ENCODE peak calls at places on chromosomes 12 and 14, in ten cellular contexts. I is tibial nerve, B is transverse colon, Y is H1, N is suprapubic skin, F is stomach, C is A549, J is K562, G is ovary, Z is esophagus muscularis mucosa. V is an unnamed sample.

GRCh38 chr12:3229577-3229976 is 152.4 kb downstream of the TSPAN9 start:
- DNase-seq in F (no peak), J (no peak), C (no peak), G (no peak), Y (no peak), B (no peak), I (no peak), Z (no peak), N (no peak), V (no peak)

GRCh38 chr12:12777056-12777455 is 8.4 kb upstream of the APOLD1 start:
- DNase-seq in N (no peak), C (no peak), Y (no peak), J (no peak), G (no peak), Z (no peak), B (no peak), F (no peak), I (no peak), V (no peak)

GRCh38 chr14:92288994-92289393 is 34.0 kb upstream of the SLC24A4 start:
- DNase-seq in B (no peak), C (no peak), Z (no peak), Y (no peak), I (no peak), J (no peak), G (no peak), F (no peak), N (no peak), V (no peak)

GRCh38 chr14:25381498-25381897 is 331.6 kb upstream of the STXBP6 start:
- DNase-seq in Z (no peak), C (peak; percentile 12), I (no peak), B (no peak), J (no peak), G (no peak), N (no peak), Y (no peak), F (no peak), V (no peak)

GRCh38 chr14:102806447-102806846 is 29.2 kb downstream of the TRAF3 start:
- DNase-seq in Y (no peak), Z (no peak), N (no peak), C (no peak), G (no peak), J (no peak), B (no peak), I (no peak), F (no peak), V (no peak)

GRCh38 chr12:107891967-107892366 is 117.5 kb downstream of the ASCL4 start:
- DNase-seq in I (no peak), N (no peak), C (peak; percentile 24), Y (no peak), G (no peak), F (no peak), Z (no peak), B (no peak), J (peak; percentile 24), V (no peak)

GRCh38 chr12:12974211-12974610 is 22.2 kb upstream of the GPRC5D start:
- DNase-seq in B (no peak), G (no peak), Z (no peak), N (no peak), J (no peak), I (no peak), C (no peak), F (no peak), Y (no peak), V (no peak)

GRCh38 chr12:89494411-89495231 is 30.0 kb downstream of the GALNT4 start:
- DNase-seq in Y (no peak), G (no peak), Z (peak; percentile 39), C (no peak), N (no peak), I (no peak), F (no peak), J (no peak), B (no peak), V (no peak)

GRCh38 chr12:2406903-2407302 is 354.1 kb downstream of the CACNA1C start:
- DNase-seq in N (peak; percentile 31), Y (no peak), I (no peak), G (no peak), J (no peak), C (no peak), B (no peak), Z (no peak), F (no peak), V (peak; percentile 59)

GRCh38 chr14:75720828-75721227 is 59.8 kb downstream of the TTLL5 start:
- DNase-seq in Z (no peak), C (no peak), F (peak; percentile 87), Y (no peak), B (no peak), G (peak; percentile 55), N (no peak), I (peak; percentile 44), J (no peak), V (peak; percentile 85)

GRCh38 chr12:52122904-52123303 is 43.4 kb downstream of the SMIM41 start:
- DNase-seq in F (no peak), G (no peak), Y (no peak), I (no peak), J (no peak), B (no peak), C (no peak), Z (no peak), N (no peak), V (no peak)

GRCh38 chr12:14057895-14058294 is 76.5 kb upstream of the GRIN2B start:
- DNase-seq in N (no peak), B (no peak), G (no peak), Y (no peak), I (no peak), J (no peak), C (no peak), Z (no peak), F (no peak), V (no peak)

GRCh38 chr14:24409956-24410355 is 11.2 kb downstream of the NYNRIN start:
- DNase-seq in Y (no peak), Z (no peak), J (no peak), B (no peak), I (no peak), F (peak; percentile 9), C (no peak), G (peak; percentile 15), N (no peak), V (peak; percentile 61)

GRCh38 chr12:29983917-29984316 is 200.2 kb upstream of the TMTC1 start:
- DNase-seq in G (no peak), Y (no peak), J (no peak), N (no peak), B (no peak), I (no peak), Z (no peak), F (no peak), C (no peak), V (no peak)

GRCh38 chr12:29980304-29980703 is 196.6 kb upstream of the TMTC1 start:
- DNase-seq in Y (no peak), B (no peak), J (no peak), I (no peak), C (no peak), F (no peak), Z (no peak), N (no peak), G (no peak), V (no peak)
- TF ChIP-seq EP300 in Y (no peak), B (no peak), J (no peak), I (no peak), C (no peak), F (no peak), Z (no peak), N (no peak), G (no peak), V (no peak)

DNA sequence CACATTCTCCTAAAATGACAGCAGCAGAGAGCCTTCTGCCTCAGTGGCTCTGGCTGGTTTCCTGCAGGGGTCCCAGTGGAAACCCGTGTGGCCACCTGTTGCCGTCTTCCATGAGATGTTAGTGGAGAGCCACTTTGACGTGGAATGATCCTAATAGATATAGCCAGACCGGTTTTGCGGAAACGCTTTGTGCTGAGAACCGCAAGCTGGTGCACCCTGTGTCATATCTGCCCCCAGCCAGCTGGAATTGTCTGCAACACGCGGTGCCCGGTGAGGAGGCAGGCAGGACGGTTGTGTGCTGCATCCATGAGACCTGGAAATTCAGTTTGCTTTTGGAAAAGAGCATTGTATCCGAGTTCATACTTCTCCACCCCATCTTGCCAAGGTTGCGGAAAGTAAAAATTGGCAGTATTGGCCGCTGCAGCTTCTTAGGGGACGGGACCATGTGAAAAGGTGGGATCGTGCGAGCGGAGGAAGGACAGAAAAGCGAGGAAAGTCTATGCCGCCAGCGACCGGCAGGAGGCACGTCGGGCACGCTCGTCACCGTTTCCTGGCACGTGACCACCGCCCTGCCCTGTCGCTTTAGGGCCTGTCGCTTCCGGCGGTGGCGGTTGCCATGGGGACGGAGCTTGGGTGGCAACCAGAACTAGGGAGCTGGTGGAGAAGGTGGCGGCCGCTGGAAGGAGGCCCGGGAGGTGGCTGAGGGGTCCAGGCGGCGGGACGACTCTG is at the start of gene CFAP251:
- DNase-seq in G (peak; percentile 55), N (peak; percentile 98), Y (peak; percentile 97), B (peak; percentile 99), F (peak; percentile 99), I (peak; percentile 82), C (no peak), J (peak; percentile 26), Z (peak; percentile 95), V (peak; percentile 97)
- H3K27ac ChIP-seq in G (no peak within 1 kb of the TSS), N (no peak within 1 kb of the TSS), Y (no peak within 1 kb of the TSS), B (peak within 1 kb of the TSS; percentile 14), F (peak within 1 kb of the TSS; percentile 79), I (peak within 1 kb of the TSS; percentile 66), C (no peak within 1 kb of the TSS), J (no peak within 1 kb of the TSS), Z (peak within 1 kb of the TSS; percentile 19), V (peak within 1 kb of the TSS; percentile 52)

GRCh38 chr12:124527861-124528561 is 39.4 kb downstream of the NCOR2 start:
- DNase-seq in G (no peak), I (no peak), B (no peak), N (peak; percentile 76), C (no peak), Y (no peak), F (no peak), J (no peak), Z (no peak), V (no peak)
- TF ChIP-seq CTCF in G (no peak), I (no peak), B (no peak), N (no peak), C (no peak), Y (peak; percentile 61), F (no peak), J (peak; percentile 9), Z (no peak), V (no peak)

GRCh38 chr14:93982684-93983007 is 6.3 kb upstream of the ASB2 start:
- DNase-seq in B (no peak), G (no peak), Y (no peak), J (no peak), F (no peak), I (no peak), Z (no peak), N (no peak), C (no peak), V (no peak)

GRCh38 chr14:93984070-93984469 is 7.7 kb upstream of the ASB2 start:
- DNase-seq in G (no peak), Z (no peak), N (no peak), F (no peak), J (no peak), I (no peak), C (no peak), B (no peak), Y (no peak), V (no peak)

GRCh38 chr14:93987376-93987775 is 9.7 kb upstream of the CCDC197 start:
- DNase-seq in C (no peak), I (no peak), G (no peak), Y (no peak), F (no peak), B (no peak), Z (no peak), J (no peak), N (no peak), V (no peak)

GRCh38 chr14:93986972-93987371 is 10.1 kb upstream of the CCDC197 start:
- DNase-seq in B (no peak), Y (no peak), F (no peak), C (no peak), N (no peak), J (no peak), I (no peak), Z (no peak), G (no peak), V (no peak)

GRCh38 chr14:93984987-93985410 is 8.6 kb upstream of the ASB2 start:
- DNase-seq in I (no peak), J (peak; percentile 22), B (peak; percentile 48), C (peak; percentile 56), F (no peak), Z (no peak), Y (peak; percentile 65), N (no peak), G (peak; percentile 39), V (peak; percentile 80)
- TF ChIP-seq EP300 in I (no peak), J (no peak), B (no peak), C (no peak), F (no peak), Z (no peak), Y (no peak), N (no peak), G (no peak), V (peak; percentile 48)

V was measured in sigmoid colon.